ENCODE peak calls at places on chromosomes 5 and 9, in eight cellular contexts. D is stimulated activated CD4-positive, alpha-beta T cell treated with anti-CD3 and anti-CD28 coated beads, Interleukin-1b, Interleukin-23, amount 100 ng/mL, for 24 hours; J is fibroblast of mammary gland; O is spleen; F is IMR-90; M is LoVo; H is SJSA1; P is T follicular helper cell. S is an unnamed sample.
A peak's percentile ranks its signal among the peaks of the same experiment; 100 is the strongest.

GRCh38 chr5:72013741-72014703 is 93.3 kb upstream of the MAP1B start:
- DNase-seq in D (no peak), J (peak; percentile 54), O (no peak), F (peak; percentile 57), M (no peak), H (no peak), P (no peak), S (no peak)

GRCh38 chr9:35910613-35911488 is 1.6 kb downstream of the SPAAR start:
- DNase-seq in D (no peak), J (peak; percentile 80), O (peak; percentile 80), F (peak; percentile 52), M (peak; percentile 18), H (no peak), P (peak; percentile 25), S (no peak)

GRCh38 chr9:118091676-118092490 is 387.7 kb downstream of the TLR4 start:
- DNase-seq in D (no peak), J (no peak), O (no peak), F (no peak), M (no peak), H (no peak), P (no peak), S (no peak)

GRCh38 chr9:124133752-124134151 is 122.2 kb downstream of the LHX2 start:
- DNase-seq in D (no peak), J (peak; percentile 36), O (no peak), F (peak; percentile 26), M (no peak), H (peak; percentile 62), P (no peak), S (no peak)

GRCh38 chr5:52961238-52961637 is 27.9 kb upstream of the ITGA2 start:
- DNase-seq in D (no peak), J (no peak), O (no peak), F (no peak), M (no peak), H (no peak), P (no peak), S (no peak)

GRCh38 chr5:139214646-139215045 is 16.5 kb upstream of the SIL1 start:
- DNase-seq in D (no peak), J (no peak), O (no peak), F (no peak), M (no peak), H (no peak), P (no peak), S (no peak)

GRCh38 chr9:24293391-24293790 is 252.3 kb downstream of the IZUMO3 start:
- DNase-seq in D (no peak), J (no peak), O (no peak), F (no peak), M (no peak), H (no peak), P (no peak), S (no peak)

GRCh38 chr9:312596-313320 is 98.1 kb downstream of the DOCK8 start:
- DNase-seq in D (no peak), J (no peak), O (no peak), F (no peak), M (no peak), H (no peak), P (no peak), S (no peak)

GRCh38 chr5:10387690-10388089 is 34.2 kb downstream of the MARCHF6 start:
- DNase-seq in D (no peak), J (peak; percentile 82), O (no peak), F (peak; percentile 91), M (no peak), H (no peak), P (no peak), S (no peak)

GRCh38 chr5:135185461-135186075 is 151.5 kb upstream of the PITX1 start:
- DNase-seq in D (no peak), J (peak; percentile 8), O (no peak), F (peak; percentile 65), M (no peak), H (peak; percentile 59), P (no peak), S (no peak)

GRCh38 chr5:38468202-38468656 is 88.2 kb downstream of the LIFR start:
- DNase-seq in D (no peak), J (peak; percentile 97), O (no peak), F (peak; percentile 97), M (no peak), H (peak; percentile 91), P (no peak), S (peak; percentile 90)

GRCh38 chr5:158837908-158838307 is 261.8 kb downstream of the EBF1 start:
- DNase-seq in D (no peak), J (peak; percentile 47), O (no peak), F (no peak), M (no peak), H (no peak), P (no peak), S (no peak)

GRCh38 chr9:86064220-86064619 is 35.1 kb downstream of the GOLM1 start:
- DNase-seq in D (no peak), J (no peak), O (no peak), F (no peak), M (no peak), H (no peak), P (no peak), S (no peak)

GRCh38 chr5:127941646-127942045 is 141.9 kb upstream of the SLC12A2 start:
- DNase-seq in D (no peak), J (no peak), O (no peak), F (no peak), M (peak; percentile 25), H (peak; percentile 81), P (no peak), S (no peak)